ENCODE peak calls at places on chromosomes 2 and 18, in six cellular contexts. R, F, Y, E, A and I are unnamed samples.

GRCh38 chr2:145344076-145344724 is 824.3 kb upstream of the ZEB2 start:
- DNase-seq in R (no peak), F (no peak), Y (no peak), E (no peak), A (no peak), I (no peak)

GRCh38 chr2:219251656-219252055 is 1.4 kb upstream of the TUBA4B start:
- DNase-seq in R (no peak), F (no peak), Y (no peak), E (peak; percentile 34), A (no peak), I (no peak)

GRCh38 chr18:8212893-8213805 is 396.1 kb upstream of the RAB12 start:
- DNase-seq in R (no peak), F (no peak), Y (no peak), E (no peak), A (no peak), I (no peak)

GRCh38 chr2:158722266-158723105 is 72.6 kb upstream of the DAPL1 start:
- DNase-seq in R (no peak), F (no peak), Y (no peak), E (no peak), A (no peak), I (no peak)

GRCh38 chr2:132585982-132586608 is 83.9 kb downstream of the LYPD1 start:
- DNase-seq in R (no peak), F (no peak), Y (no peak), E (no peak), A (no peak), I (no peak)

GRCh38 chr2:231167745-231168459 is 30.5 kb upstream of the ARMC9 start:
- DNase-seq in R (no peak), F (no peak), Y (no peak), E (no peak), A (no peak), I (no peak)

GRCh38 chr2:16908671-16909070 is 243.0 kb upstream of the CYRIA start:
- DNase-seq in R (no peak), F (no peak), Y (no peak), E (no peak), A (no peak), I (no peak)

GRCh38 chr2:179913809-179914208 is 52.4 kb upstream of the ZNF385B start:
- DNase-seq in R (no peak), F (no peak), Y (no peak), E (no peak), A (no peak), I (no peak)

GRCh38 chr18:79900610-79901570 is 50.6 kb downstream of the SLC66A2 start:
- DNase-seq in R (no peak), F (no peak), Y (no peak), E (no peak), A (no peak), I (peak; percentile 43)

GRCh38 chr2:105287692-105288091 is 41.8 kb downstream of the TGFBRAP1 start:
- DNase-seq in R (no peak), F (peak; percentile 4), Y (no peak), E (peak; percentile 70), A (no peak), I (no peak)

GRCh38 chr2:31334311-31335026 is 80.1 kb downstream of the XDH start:
- DNase-seq in R (no peak), F (no peak), Y (no peak), E (no peak), A (no peak), I (no peak)

GRCh38 chr18:21740724-21741510 is at the start of gene MIB1:
- DNase-seq in R (peak; percentile 67), F (peak; percentile 83), Y (peak; percentile 90), E (peak; percentile 99), A (peak; percentile 72), I (no peak)

GRCh38 chr2:157283468-157283867 is 26.0 kb downstream of the GALNT5 start:
- DNase-seq in R (no peak), F (no peak), Y (no peak), E (no peak), A (no peak), I (no peak)

GRCh38 chr2:120444691-120445240 is 98.8 kb downstream of the INHBB start:
- DNase-seq in R (no peak), F (no peak), Y (no peak), E (no peak), A (no peak), I (no peak)

GRCh38 chr18:79936641-79937040 is 14.8 kb downstream of the SLC66A2 start:
- DNase-seq in R (no peak), F (no peak), Y (peak; percentile 61), E (no peak), A (peak; percentile 77), I (peak; percentile 23)

GRCh38 chr18:7383336-7383980 is 152.6 kb downstream of the LRRC30 start:
- DNase-seq in R (no peak), F (no peak), Y (no peak), E (no peak), A (no peak), I (no peak)

GRCh38 chr2:30492619-30493018 is 45.6 kb downstream of the LCLAT1 start:
- DNase-seq in R (no peak), F (no peak), Y (no peak), E (no peak), A (no peak), I (no peak)

GRCh38 chr2:56449449-56449860 is 265.7 kb downstream of the CCDC85A start:
- DNase-seq in R (no peak), F (no peak), Y (no peak), E (peak; percentile 62), A (no peak), I (no peak)

GRCh38 chr2:63710732-63711131 is 122.0 kb downstream of the MDH1 start:
- DNase-seq in R (no peak), F (no peak), Y (no peak), E (no peak), A (no peak), I (no peak)

GRCh38 chr2:88875749-88876148 is 184.3 kb downstream of the RPIA start:
- DNase-seq in R (no peak), F (no peak), Y (no peak), E (no peak), A (no peak), I (no peak)

GRCh38 chr2:24111407-24111861 is 11.7 kb downstream of the PFN4 start:
- DNase-seq in R (no peak), F (no peak), Y (no peak), E (no peak), A (no peak), I (no peak)

GRCh38 chr2:113083311-113083710 is 15.5 kb downstream of the IL1F10 start:
- DNase-seq in R (no peak), F (no peak), Y (no peak), E (no peak), A (no peak), I (no peak)

GRCh38 chr2:85778646-85779364 is 25.0 kb downstream of the ATOH8 start:
- DNase-seq in R (no peak), F (no peak), Y (no peak), E (no peak), A (no peak), I (no peak)
- H3K4me1 ChIP-seq in R (peaks cover 80% of the 10 kb centered on the region), F (no peaks in the 10 kb centered on the region), Y (peaks cover 30% of the 10 kb centered on the region), E (no peaks in the 10 kb centered on the region), A (no peaks in the 10 kb centered on the region), I (no peaks in the 10 kb centered on the region)

GRCh38 chr18:76364282-76365259 is 130.5 kb downstream of the ZNF516 start:
- DNase-seq in R (no peak), F (peak; percentile 45), Y (no peak), E (no peak), A (no peak), I (no peak)

GRCh38 chr18:76361219-76361618 is 133.8 kb downstream of the ZNF516 start:
- DNase-seq in R (no peak), F (no peak), Y (no peak), E (no peak), A (no peak), I (no peak)

GRCh38 chr18:76359909-76360308 is 135.1 kb downstream of the ZNF516 start:
- DNase-seq in R (no peak), F (no peak), Y (no peak), E (no peak), A (no peak), I (no peak)

GRCh38 chr18:76365561-76365960 is 129.5 kb downstream of the ZNF516 start:
- DNase-seq in R (no peak), F (no peak), Y (no peak), E (no peak), A (no peak), I (no peak)

DNA sequence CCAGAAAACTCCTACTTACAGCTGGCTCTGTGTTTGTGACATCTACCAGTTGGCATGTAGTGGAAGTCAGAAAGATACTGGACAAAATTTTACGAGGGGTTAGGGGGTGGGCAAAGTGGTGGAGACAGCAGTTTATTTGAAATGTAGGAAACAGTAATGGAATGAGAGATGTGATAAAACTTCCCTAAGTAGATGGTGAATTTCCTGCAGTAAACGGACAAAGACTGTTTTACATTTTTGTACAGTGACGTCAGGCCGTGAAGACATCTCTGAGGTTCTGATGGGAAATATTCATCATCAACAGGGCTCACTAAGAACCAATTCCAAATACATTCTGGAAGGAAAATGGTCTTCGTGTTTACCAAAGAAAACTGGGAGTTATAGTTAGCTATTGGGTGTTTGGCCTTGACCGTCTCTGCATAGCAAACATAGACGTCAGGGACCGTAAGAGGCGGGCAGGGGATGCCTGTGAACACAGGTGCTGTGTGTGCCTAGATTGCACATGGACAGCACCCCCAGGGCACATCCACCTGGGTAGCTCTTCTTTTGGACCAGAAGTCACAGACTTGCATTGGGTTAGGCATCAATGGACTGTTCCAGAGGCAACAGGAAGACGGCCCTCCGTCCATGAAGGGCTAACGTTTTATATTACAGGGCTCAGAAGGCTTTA is 131.5 kb downstream of the ZNF516 start:
- DNase-seq in R (no peak), F (no peak), Y (no peak), E (no peak), A (no peak), I (no peak)
- H3K36me3 ChIP-seq in R (peaks cover 39% of the 10 kb centered on the region), F (peaks cover 3% of the 10 kb centered on the region), Y (no peaks in the 10 kb centered on the region), E (no peaks in the 10 kb centered on the region), A (peaks cover 31% of the 10 kb centered on the region), I (peaks cover 37% of the 10 kb centered on the region)

DNA sequence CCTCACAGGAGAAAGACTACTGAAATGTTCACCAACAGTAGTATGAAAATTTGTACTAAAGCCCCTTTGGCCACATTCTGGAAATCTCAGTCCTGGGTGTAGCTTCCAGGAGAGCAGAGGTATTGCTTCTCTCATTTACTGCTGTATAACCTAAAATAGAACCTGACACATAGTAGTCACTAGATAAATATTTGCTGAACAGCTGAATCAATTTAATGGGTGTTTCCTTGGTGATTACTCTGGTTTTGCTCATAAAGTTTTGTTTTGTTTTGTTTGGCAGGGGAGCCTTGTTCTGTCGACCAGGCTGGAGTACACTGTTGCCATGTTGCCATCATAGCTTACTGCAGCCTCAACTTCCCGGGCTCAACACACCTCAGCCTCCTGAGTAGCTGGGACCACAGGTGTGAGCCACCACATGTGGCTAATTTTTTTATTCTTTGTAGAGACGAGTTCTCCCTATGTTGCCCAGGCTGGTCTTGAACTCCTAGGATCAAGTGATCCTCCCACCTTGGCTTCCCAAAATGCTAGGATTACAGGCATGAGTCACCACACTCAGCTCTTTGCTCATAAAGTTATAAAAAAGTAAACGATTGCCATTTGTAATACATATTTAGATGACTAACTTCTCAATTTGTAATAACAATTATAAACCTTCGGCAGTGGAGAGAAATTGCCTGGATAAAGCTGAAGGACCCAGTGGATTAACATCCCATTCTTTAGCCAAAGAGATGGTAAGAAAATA is 11.5 kb upstream of the PARD3B start:
- DNase-seq in R (no peak), F (no peak), Y (no peak), E (no peak), A (no peak), I (no peak)
- H3K27ac ChIP-seq in R (no peak overlapping the region), F (no peak overlapping the region), Y (no peak overlapping the region), E (no peak overlapping the region), A (no peak overlapping the region), I (no peak overlapping the region)

DNA sequence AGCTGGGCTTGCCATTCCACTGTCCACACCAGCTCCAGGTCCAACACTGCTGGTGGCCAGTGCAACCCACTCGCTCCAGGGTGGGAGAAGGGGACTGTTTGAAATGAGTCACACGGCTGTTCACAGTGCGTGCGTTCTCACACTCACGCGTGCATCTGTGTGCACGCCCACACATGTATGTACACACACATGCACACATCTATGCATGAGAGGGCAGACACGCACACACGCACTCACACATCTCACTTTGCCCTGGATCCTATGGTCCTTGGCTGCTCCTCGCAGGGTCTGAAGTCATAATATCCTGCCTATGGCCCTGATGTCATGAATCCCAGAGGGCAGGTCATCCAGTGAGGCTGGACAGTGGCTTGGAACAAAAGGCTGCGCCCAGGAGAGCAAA is 182.8 kb downstream of the EIPR1 start:
- DNase-seq in R (no peak), F (no peak), Y (no peak), E (no peak), A (no peak), I (no peak)
- H3K4me1 ChIP-seq in R (no peaks in the 10 kb centered on the region), F (no peaks in the 10 kb centered on the region), Y (peaks cover 5% of the 10 kb centered on the region), E (no peaks in the 10 kb centered on the region), A (no peaks in the 10 kb centered on the region), I (no peaks in the 10 kb centered on the region)